ENCODE peak calls at places on chromosome 16, in eight cellular contexts. Y, U, A, V, I, N, B and L are unnamed samples.

GRCh38 chr16:11484691-11485258 is 101.9 kb downstream of the LITAF start:
- DNase-seq in A (no peak), B (no peak), V (peak), Y (peak), U (no peak), I (no peak), N (no peak), L (no peak)

GRCh38 chr16:47732122-47732805 is 271.1 kb downstream of the PHKB start:
- DNase-seq in N (no peak), I (no peak), V (peak), A (no peak), B (no peak), U (no peak), Y (no peak), L (no peak)

GRCh38 chr16:16092925-16093624 is 130.2 kb downstream of the ABCC6 start:
- DNase-seq in Y (no peak), N (no peak), U (no peak), I (peak), A (no peak), V (peak), B (no peak), L (no peak)

GRCh38 chr16:71499775-71500364 is 10.7 kb upstream of the ZNF19 start:
- DNase-seq in I (peak), U (peak), V (peak), B (peak), A (peak), Y (no peak), N (no peak), L (no peak)

GRCh38 chr16:58511933-58512815 is 3.1 kb upstream of the SETD6 start:
- DNase-seq in B (peak), V (peak), U (peak), Y (peak), A (peak), N (peak), I (peak), L (peak)

GRCh38 chr16:73384561-73384960 is 336.6 kb upstream of the ZFHX3 start:
- DNase-seq in Y (no peak), B (no peak), I (no peak), A (no peak), V (no peak), N (no peak), U (no peak), L (no peak)

GRCh38 chr16:12600536-12601256 is 203.0 kb downstream of the CPPED1 start:
- DNase-seq in A (no peak), U (no peak), B (no peak), V (no peak), N (no peak), I (no peak), Y (no peak), L (no peak)

GRCh38 chr16:84266451-84266850 is 26.6 kb upstream of the KCNG4 start:
- DNase-seq in V (peak), N (no peak), U (peak), Y (no peak), A (peak), I (peak), B (no peak), L (no peak)

GRCh38 chr16:56632160-56632847 is at the start of gene MT1M:
- DNase-seq in U (peak), Y (peak), I (peak), V (no peak), N (peak), B (no peak), A (peak), L (no peak)